ENCODE peak calls at places on chromosomes 4 and X, in nine cellular contexts. J, E, U, W, Q, B, X, C and H are unnamed samples.

GRCh38 chr4:71186566-71187398 is 152.0 kb upstream of the SLC4A4 start:
- DNase-seq in J (no peak), E (no peak), U (peak), W (peak), Q (peak), B (peak), X (peak), C (peak), H (no peak)

GRCh38 chr4:2932561-2932950 is 30.6 kb downstream of the NOP14 start:
- DNase-seq in J (no peak), E (peak), U (peak), W (no peak), Q (peak), B (peak), X (no peak), C (no peak), H (no peak)

GRCh38 chr4:156946508-156947197 is 24.9 kb downstream of the PDGFC start:
- DNase-seq in J (peak), E (peak), U (no peak), W (peak), Q (no peak), B (no peak), X (peak), C (no peak), H (no peak)

GRCh38 chr4:20195071-20195885 is 56.4 kb upstream of the SLIT2 start:
- DNase-seq in J (peak), E (no peak), U (no peak), W (peak), Q (no peak), B (no peak), X (no peak), C (no peak), H (no peak)

GRCh38 chrX:56745019-56745418 is 16.0 kb downstream of the NBDY start:
- DNase-seq in J (peak), E (no peak), U (no peak), W (peak), Q (no peak), B (no peak), X (no peak), C (no peak), H (no peak)

GRCh38 chr4:7075962-7076693 is 8.3 kb upstream of the GRPEL1 start:
- DNase-seq in J (no peak), E (no peak), U (peak), W (peak), Q (no peak), B (no peak), X (no peak), C (no peak), H (no peak)

GRCh38 chr4:128229458-128229805 is 58.2 kb downstream of the PGRMC2 start:
- DNase-seq in J (no peak), E (no peak), U (no peak), W (no peak), Q (no peak), B (no peak), X (no peak), C (no peak), H (no peak)

GRCh38 chr4:172547724-172548123 is 620.9 kb upstream of the GALNT7 start:
- DNase-seq in J (no peak), E (no peak), U (no peak), W (no peak), Q (no peak), B (no peak), X (no peak), C (no peak), H (no peak)

GRCh38 chr4:186587416-186588018 is 32.1 kb upstream of the MTNR1A start:
- DNase-seq in J (peak), E (peak), U (peak), W (peak), Q (no peak), B (peak), X (peak), C (peak), H (peak)

GRCh38 chr4:28772796-28773195 is 1912.2 kb downstream of the STIM2 start:
- DNase-seq in J (no peak), E (no peak), U (no peak), W (no peak), Q (no peak), B (no peak), X (no peak), C (no peak), H (no peak)

GRCh38 chr4:98468744-98469143 is 189.7 kb downstream of the TSPAN5 start:
- DNase-seq in J (no peak), E (no peak), U (no peak), W (peak), Q (no peak), B (peak), X (no peak), C (no peak), H (no peak)

GRCh38 chr4:162456106-162456505 is 292.3 kb upstream of the FSTL5 start:
- DNase-seq in J (no peak), E (no peak), U (no peak), W (no peak), Q (no peak), B (no peak), X (no peak), C (no peak), H (no peak)

GRCh38 chr4:575281-576141 is 584 bp downstream of the TMEM271 start:
- DNase-seq in J (peak), E (no peak), U (no peak), W (peak), Q (peak), B (peak), X (no peak), C (no peak), H (no peak)

GRCh38 chr4:107734120-107734519 is 14.1 kb upstream of the PAPSS1 start:
- DNase-seq in J (no peak), E (no peak), U (no peak), W (no peak), Q (no peak), B (no peak), X (no peak), C (no peak), H (no peak)
- TF ChIP-seq CTCF in J (peak), E (no peak), U (no peak), W (peak), Q (no peak), B (no peak), X (no peak), C (no peak), H (no peak)

DNA sequence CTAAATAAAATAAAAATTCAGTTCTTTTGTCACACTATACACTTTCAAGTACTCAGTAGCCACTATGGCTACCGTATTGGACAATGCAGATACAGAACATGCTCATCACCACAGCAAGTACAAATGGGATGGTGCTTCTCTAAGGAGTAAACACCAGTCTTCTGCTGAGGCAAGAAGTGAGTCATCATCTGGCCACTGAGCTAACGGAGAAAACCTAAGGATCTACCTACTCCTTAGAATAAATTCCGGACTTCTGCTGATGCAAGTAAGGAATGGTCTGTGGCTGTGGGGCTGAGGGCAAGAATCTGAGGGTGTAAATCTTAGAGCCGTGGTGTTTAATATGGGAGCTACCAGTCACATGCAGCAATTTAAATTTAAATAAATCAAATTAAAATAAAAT is 11.3 kb upstream of the RBMXL3 start:
- DNase-seq in J (no peak), E (no peak), U (no peak), W (peak), Q (no peak), B (no peak), X (no peak), C (no peak), H (no peak)
- H3K4me3 ChIP-seq in J (no peak), E (no peak), U (no peak), W (no peak), Q (no peak), B (no peak), X (no peak), C (no peak), H (no peak)

GRCh38 chr4:158065176-158065575 is 107.6 kb downstream of the GASK1B start:
- DNase-seq in J (no peak), E (no peak), U (no peak), W (no peak), Q (no peak), B (peak), X (no peak), C (no peak), H (no peak)
- TF ChIP-seq CTCF in J (no peak), E (no peak), U (no peak), W (no peak), Q (no peak), B (no peak), X (no peak), C (no peak), H (no peak)

GRCh38 chr4:153471691-153472080 is 5.5 kb downstream of the TMEM131L start:
- DNase-seq in J (no peak), E (no peak), U (no peak), W (no peak), Q (no peak), B (peak), X (no peak), C (no peak), H (no peak)
- H3K4me3 ChIP-seq in J (no peak), E (no peak), U (no peak), W (no peak), Q (peak), B (no peak), X (no peak), C (no peak), H (no peak)

GRCh38 chr4:84472154-84472553 is 26.9 kb downstream of the NKX6-1 start:
- DNase-seq in J (no peak), E (no peak), U (no peak), W (no peak), Q (no peak), B (no peak), X (no peak), C (no peak), H (no peak)

GRCh38 chr4:84467601-84468000 is 31.5 kb downstream of the NKX6-1 start:
- DNase-seq in J (no peak), E (no peak), U (no peak), W (no peak), Q (no peak), B (no peak), X (no peak), C (no peak), H (no peak)

GRCh38 chr4:84474107-84474506 is 25.0 kb downstream of the NKX6-1 start:
- DNase-seq in J (no peak), E (no peak), U (no peak), W (no peak), Q (no peak), B (no peak), X (no peak), C (no peak), H (no peak)

DNA sequence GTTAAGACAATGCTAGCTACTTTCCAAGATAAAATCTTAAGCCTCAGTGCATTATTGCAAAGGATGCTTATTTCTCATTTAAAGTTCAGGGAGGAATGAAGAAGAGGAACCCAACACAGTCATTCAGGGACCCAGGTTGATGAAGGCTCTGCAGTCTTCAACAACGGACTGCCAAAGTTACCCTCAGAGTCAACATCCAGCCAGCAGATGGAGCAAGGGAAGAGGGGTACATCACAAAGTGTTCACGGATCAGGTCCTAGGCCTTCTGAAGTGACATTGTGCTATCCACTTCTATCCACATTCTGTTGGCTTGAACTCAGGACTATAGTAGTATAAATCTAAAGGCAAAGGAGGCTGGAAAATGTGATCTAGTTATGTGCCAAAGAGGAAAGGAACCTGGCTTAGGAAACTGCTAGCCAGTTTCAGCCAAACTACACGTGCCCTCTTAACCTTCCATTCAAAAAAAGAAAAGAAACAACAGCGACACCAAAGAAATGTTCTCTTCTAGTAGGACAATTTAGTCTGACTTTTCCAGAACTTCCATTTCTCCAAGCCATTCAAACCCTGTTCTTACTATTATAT is 28.8 kb downstream of the NKX6-1 start:
- DNase-seq in J (no peak), E (no peak), U (no peak), W (no peak), Q (no peak), B (no peak), X (no peak), C (no peak), H (no peak)
- TF ChIP-seq CTCF in J (peak), E (no peak), U (no peak), W (peak), Q (no peak), B (no peak), X (no peak), C (no peak), H (no peak)